ENCODE peak calls at places on chromosome 13, in six cellular contexts. E is breast epithelium, J is testis, Q is K562, X is body of pancreas, V is ovary. R is an unnamed sample.

GRCh38 chr13:50156140-50156539 is 140.9 kb downstream of the KCNRG start:
- DNase-seq in E (no peak), J (no peak), Q (no peak), X (no peak), V (no peak), R (no peak)

GRCh38 chr13:78160793-78161192 is 242.2 kb upstream of the EDNRB start:
- DNase-seq in E (no peak), J (no peak), Q (no peak), X (no peak), V (no peak), R (no peak)

GRCh38 chr13:72293206-72293605 is 426.2 kb upstream of the DACH1 start:
- DNase-seq in E (no peak), J (no peak), Q (no peak), X (no peak), V (no peak), R (no peak)

GRCh38 chr13:24983094-24983493 is 112.8 kb upstream of the PABPC3 start:
- DNase-seq in E (no peak), J (no peak), Q (no peak), X (no peak), V (no peak), R (no peak)

GRCh38 chr13:36362251-36362650 is 16.1 kb upstream of the SPART start:
- DNase-seq in E (no peak), J (no peak), Q (no peak), X (no peak), V (no peak), R (no peak)

GRCh38 chr13:25848822-25849740 is 202.7 kb downstream of the SHISA2 start:
- DNase-seq in E (no peak), J (no peak), Q (no peak), X (no peak), V (no peak), R (no peak)

GRCh38 chr13:70390064-70390463 is 281.8 kb upstream of the KLHL1 start:
- DNase-seq in E (no peak), J (no peak), Q (no peak), X (no peak), V (no peak), R (no peak)

GRCh38 chr13:52779028-52779612 is 39.5 kb upstream of the CNMD start:
- DNase-seq in E (no peak), J (no peak), Q (no peak), X (no peak), V (no peak), R (no peak)

GRCh38 chr13:48493076-48493765 is 39.7 kb downstream of the RCBTB2 start:
- DNase-seq in E (no peak), J (no peak), Q (no peak), X (no peak), V (no peak), R (peak)

GRCh38 chr13:45826741-45827140 is 24.8 kb downstream of the SIAH3 start:
- DNase-seq in E (no peak), J (no peak), Q (no peak), X (no peak), V (no peak), R (no peak)

GRCh38 chr13:20441879-20442278 is 83.8 kb downstream of the CRYL1 start:
- DNase-seq in E (no peak), J (peak), Q (no peak), X (no peak), V (no peak), R (no peak)

GRCh38 chr13:91313103-91313502 is 34.4 kb upstream of the MIR17HG start:
- DNase-seq in E (no peak), J (peak), Q (peak), X (no peak), V (no peak), R (peak)

GRCh38 chr13:28729541-28729940 is 10.8 kb upstream of the SLC46A3 start:
- DNase-seq in E (no peak), J (no peak), Q (no peak), X (no peak), V (no peak), R (no peak)

GRCh38 chr13:106336663-106337062 is 198.8 kb downstream of the EFNB2 start:
- DNase-seq in E (no peak), J (no peak), Q (no peak), X (no peak), V (no peak), R (no peak)

GRCh38 chr13:80873589-80873988 is 532.7 kb upstream of the SPRY2 start:
- DNase-seq in E (no peak), J (no peak), Q (no peak), X (no peak), V (no peak), R (no peak)

GRCh38 chr13:98900442-98900841 is 77.4 kb downstream of the DOCK9 start:
- DNase-seq in E (no peak), J (no peak), Q (no peak), X (no peak), V (no peak), R (no peak)

GRCh38 chr13:63367522-63368198 is 1952.0 kb upstream of the PCDH20 start:
- DNase-seq in E (no peak), J (no peak), Q (no peak), X (no peak), V (no peak), R (no peak)

GRCh38 chr13:23751195-23751594 is 138.0 kb downstream of the MIPEP start:
- DNase-seq in E (no peak), J (no peak), Q (no peak), X (no peak), V (no peak), R (no peak)

GRCh38 chr13:44899967-44900366 is 89.3 kb downstream of the NUFIP1 start:
- DNase-seq in E (no peak), J (no peak), Q (no peak), X (no peak), V (no peak), R (no peak)

GRCh38 chr13:25171517-25172302 is at the start of gene AMER2:
- DNase-seq in E (no peak), J (peak), Q (no peak), X (peak), V (no peak), R (no peak)

GRCh38 chr13:61954092-61954491 is 538.4 kb upstream of the PCDH20 start:
- DNase-seq in E (no peak), J (no peak), Q (no peak), X (no peak), V (no peak), R (peak)

GRCh38 chr13:107170270-107170931 is 602.5 kb upstream of the ARGLU1 start:
- DNase-seq in E (no peak), J (no peak), Q (no peak), X (no peak), V (no peak), R (no peak)

GRCh38 chr13:77521595-77522367 is 13.7 kb upstream of the SCEL start:
- DNase-seq in E (no peak), J (no peak), Q (no peak), X (no peak), V (no peak), R (no peak)

GRCh38 chr13:59461411-59461810 is 702.3 kb downstream of the DIAPH3 start:
- DNase-seq in E (no peak), J (no peak), Q (peak), X (no peak), V (no peak), R (peak)

GRCh38 chr13:98215508-98215907 is 38.4 kb upstream of the RNF113B start:
- DNase-seq in E (no peak), J (no peak), Q (no peak), X (no peak), V (no peak), R (no peak)

GRCh38 chr13:62704795-62705329 is 1289.2 kb upstream of the PCDH20 start:
- DNase-seq in E (no peak), J (no peak), Q (no peak), X (no peak), V (no peak), R (no peak)

GRCh38 chr13:107715496-107715895 is 499.8 kb downstream of the LIG4 start:
- DNase-seq in E (no peak), J (no peak), Q (no peak), X (no peak), V (no peak), R (no peak)

GRCh38 chr13:44116562-44117315 is 237.0 kb downstream of the LACC1 start:
- DNase-seq in E (no peak), J (no peak), Q (no peak), X (no peak), V (no peak), R (peak)

GRCh38 chr13:97435794-97436193 is 1.8 kb downstream of the RAP2A start:
- DNase-seq in E (no peak), J (no peak), Q (no peak), X (no peak), V (no peak), R (peak)

GRCh38 chr13:109199280-109199679 is 569.9 kb downstream of the MYO16 start:
- DNase-seq in E (no peak), J (no peak), Q (no peak), X (no peak), V (no peak), R (no peak)

GRCh38 chr13:106398289-106398688 is 137.2 kb downstream of the EFNB2 start:
- DNase-seq in E (no peak), J (no peak), Q (no peak), X (no peak), V (no peak), R (no peak)

GRCh38 chr13:98452851-98453250 is 124.1 kb downstream of the STK24 start:
- DNase-seq in E (no peak), J (no peak), Q (no peak), X (no peak), V (no peak), R (no peak)

GRCh38 chr13:93227280-93227905 is 786 bp downstream of the GPC6 start:
- DNase-seq in E (no peak), J (peak), Q (peak), X (no peak), V (peak), R (no peak)

GRCh38 chr13:44660050-44660449 is 83.9 kb upstream of the TSC22D1 start:
- DNase-seq in E (no peak), J (no peak), Q (no peak), X (no peak), V (no peak), R (no peak)

GRCh38 chr13:47146136-47146535 is 249.3 kb upstream of the HTR2A start:
- DNase-seq in E (no peak), J (no peak), Q (no peak), X (no peak), V (no peak), R (no peak)

GRCh38 chr13:51557875-51558604 is 26.2 kb upstream of the WDFY2 start:
- DNase-seq in E (no peak), J (no peak), Q (no peak), X (no peak), V (no peak), R (no peak)

GRCh38 chr13:114061746-114062145 is 70.7 kb downstream of the RASA3 start:
- DNase-seq in E (no peak), J (no peak), Q (no peak), X (no peak), V (no peak), R (no peak)

GRCh38 chr13:114061047-114061446 is 71.4 kb downstream of the RASA3 start:
- DNase-seq in E (no peak), J (no peak), Q (no peak), X (no peak), V (no peak), R (no peak)

GRCh38 chr13:114063545-114064515 is 68.6 kb downstream of the RASA3 start:
- DNase-seq in E (no peak), J (no peak), Q (peak), X (peak), V (peak), R (no peak)

GRCh38 chr13:114062341-114062740 is 70.1 kb downstream of the RASA3 start:
- DNase-seq in E (no peak), J (no peak), Q (no peak), X (no peak), V (no peak), R (no peak)

GRCh38 chr13:114062754-114063153 is 69.7 kb downstream of the RASA3 start:
- DNase-seq in E (no peak), J (no peak), Q (no peak), X (no peak), V (no peak), R (no peak)
- TF ChIP-seq POLR2A in E (no peak), J (no peak), Q (no peak), X (no peak), V (no peak), R (no peak)

DNA sequence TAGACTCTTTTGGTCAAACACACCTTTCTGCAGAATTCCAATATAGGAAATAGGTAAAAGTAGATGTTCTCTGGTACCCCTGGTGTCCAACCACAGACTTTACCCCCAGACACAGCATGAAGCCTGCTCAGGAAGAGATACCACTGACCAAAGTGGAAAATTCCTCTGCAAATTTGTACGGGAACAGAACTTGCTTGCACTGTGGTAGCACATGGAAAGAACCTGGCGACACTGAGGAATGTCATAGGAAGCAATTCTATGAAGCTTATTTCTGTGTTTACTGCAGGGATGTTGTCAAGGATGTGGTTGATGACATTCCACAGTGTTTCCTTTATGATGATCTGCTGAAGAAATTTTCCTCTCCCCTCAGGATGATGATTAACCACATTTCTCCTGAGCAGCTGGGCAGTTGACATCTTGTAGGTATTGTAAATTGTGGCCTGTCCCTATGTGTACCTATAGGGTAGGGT is 48.9 kb upstream of the TNFSF11 start:
- DNase-seq in E (no peak), J (no peak), Q (no peak), X (no peak), V (no peak), R (no peak)
- TF ChIP-seq POLR2A in E (no peak), J (no peak), Q (no peak), X (no peak), V (no peak), R (no peak)

GRCh38 chr13:30690282-30691188 is 44.8 kb upstream of the ALOX5AP start:
- DNase-seq in E (no peak), J (peak), Q (no peak), X (peak), V (peak), R (peak)
- TF ChIP-seq POLR2A in E (no peak), J (no peak), Q (no peak), X (no peak), V (no peak), R (no peak)

DNA sequence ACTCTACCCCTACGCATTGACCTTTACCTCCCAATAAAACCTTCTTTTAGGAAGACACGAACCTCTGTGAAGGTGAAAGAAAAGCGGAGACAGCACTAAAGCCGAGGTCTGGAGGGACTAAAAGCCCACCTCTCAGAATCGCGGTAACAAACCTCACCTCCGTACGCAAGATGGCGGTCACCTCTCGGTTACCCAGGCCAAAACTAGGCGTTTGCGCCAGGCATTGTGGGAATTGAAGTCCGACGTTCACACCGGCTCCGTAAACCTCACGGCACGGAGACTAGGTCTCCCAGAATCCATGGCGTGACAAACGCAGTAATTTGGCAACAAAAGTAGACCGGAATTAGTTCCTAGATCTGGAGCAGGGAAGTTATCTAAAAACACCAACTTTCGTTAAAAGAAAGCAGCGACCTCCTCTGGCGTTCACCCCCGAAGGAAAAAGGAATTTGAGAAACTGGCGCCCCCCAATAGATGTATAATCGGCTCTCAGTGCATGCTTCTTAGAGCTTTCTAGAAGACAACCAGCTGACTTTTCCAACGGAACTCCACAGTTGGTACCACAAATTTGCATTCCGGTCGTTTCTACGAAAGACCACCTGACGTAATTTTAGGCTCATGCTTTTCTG is at the start of gene N4BP2L2:
- DNase-seq in E (peak), J (peak), Q (peak), X (peak), V (peak), R (peak)
- TF ChIP-seq POLR2A in E (peak), J (no peak), Q (peak), X (peak), V (peak), R (peak)

GRCh38 chr13:112712451-112712881 is 22.6 kb downstream of the ATP11A start:
- DNase-seq in E (no peak), J (no peak), Q (no peak), X (no peak), V (no peak), R (peak)

GRCh38 chr13:112710855-112711527 is 21.2 kb downstream of the ATP11A start:
- DNase-seq in E (no peak), J (no peak), Q (no peak), X (no peak), V (peak), R (no peak)

GRCh38 chr13:112713517-112714253 is 23.8 kb downstream of the ATP11A start:
- DNase-seq in E (no peak), J (peak), Q (no peak), X (no peak), V (no peak), R (peak)

GRCh38 chr13:112709825-112710783 is 20.3 kb downstream of the ATP11A start:
- DNase-seq in E (no peak), J (no peak), Q (no peak), X (peak), V (no peak), R (peak)

GRCh38 chr13:112711528-112712265 is 21.9 kb downstream of the ATP11A start:
- DNase-seq in E (peak), J (peak), Q (peak), X (peak), V (peak), R (peak)
- TF ChIP-seq POLR2A in E (no peak), J (no peak), Q (no peak), X (peak), V (no peak), R (no peak)

DNA sequence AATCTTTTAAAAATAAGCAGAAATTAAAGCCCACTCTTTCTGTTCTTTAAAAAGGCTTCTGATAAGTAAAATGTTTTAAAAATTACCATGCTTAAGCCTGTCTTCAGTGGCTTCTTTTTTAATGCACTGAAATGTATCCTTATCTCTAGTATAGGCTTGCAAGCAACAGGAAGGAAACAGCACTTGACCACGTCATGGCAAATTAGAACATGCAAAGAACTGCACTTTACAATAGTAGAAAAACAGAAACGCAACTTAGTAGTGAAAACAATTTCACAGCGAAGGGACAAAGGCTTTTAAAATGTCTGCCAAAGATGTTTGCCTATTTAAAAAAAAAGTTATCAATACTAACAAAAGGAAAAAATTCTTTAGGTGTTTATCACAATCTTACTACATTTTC is 36.3 kb downstream of the ELF1 start:
- DNase-seq in E (no peak), J (peak), Q (peak), X (no peak), V (no peak), R (peak)
- TF ChIP-seq POLR2A in E (no peak), J (no peak), Q (no peak), X (peak), V (peak), R (peak)

DNA sequence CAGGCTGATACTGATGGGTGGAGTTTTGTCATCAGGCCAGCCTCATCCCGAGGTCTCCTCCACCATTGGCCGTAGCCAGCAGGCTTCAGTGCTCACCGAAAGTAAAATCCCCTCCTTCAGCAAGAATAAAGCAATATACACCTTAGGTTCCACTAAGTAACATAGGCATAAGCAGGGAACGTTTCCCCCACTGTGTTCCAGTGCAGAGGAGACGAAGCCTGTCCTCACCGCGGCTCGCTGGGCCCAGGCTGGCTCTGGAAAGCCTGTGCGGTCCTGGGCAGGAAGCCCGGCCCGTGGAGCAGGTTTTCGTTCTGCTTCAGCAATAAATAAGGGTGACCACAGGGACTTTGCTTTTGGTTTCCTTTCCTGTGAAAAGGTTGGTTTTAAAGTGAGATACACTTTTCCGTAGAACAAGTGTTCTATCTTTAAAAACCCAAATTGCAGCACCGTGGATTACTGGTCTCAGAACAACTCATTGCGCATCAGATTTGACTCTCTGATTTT is 16.3 kb upstream of the TEX29 start:
- DNase-seq in E (no peak), J (no peak), Q (no peak), X (no peak), V (no peak), R (no peak)
- TF ChIP-seq POLR2A in E (no peak), J (no peak), Q (no peak), X (no peak), V (no peak), R (no peak)

DNA sequence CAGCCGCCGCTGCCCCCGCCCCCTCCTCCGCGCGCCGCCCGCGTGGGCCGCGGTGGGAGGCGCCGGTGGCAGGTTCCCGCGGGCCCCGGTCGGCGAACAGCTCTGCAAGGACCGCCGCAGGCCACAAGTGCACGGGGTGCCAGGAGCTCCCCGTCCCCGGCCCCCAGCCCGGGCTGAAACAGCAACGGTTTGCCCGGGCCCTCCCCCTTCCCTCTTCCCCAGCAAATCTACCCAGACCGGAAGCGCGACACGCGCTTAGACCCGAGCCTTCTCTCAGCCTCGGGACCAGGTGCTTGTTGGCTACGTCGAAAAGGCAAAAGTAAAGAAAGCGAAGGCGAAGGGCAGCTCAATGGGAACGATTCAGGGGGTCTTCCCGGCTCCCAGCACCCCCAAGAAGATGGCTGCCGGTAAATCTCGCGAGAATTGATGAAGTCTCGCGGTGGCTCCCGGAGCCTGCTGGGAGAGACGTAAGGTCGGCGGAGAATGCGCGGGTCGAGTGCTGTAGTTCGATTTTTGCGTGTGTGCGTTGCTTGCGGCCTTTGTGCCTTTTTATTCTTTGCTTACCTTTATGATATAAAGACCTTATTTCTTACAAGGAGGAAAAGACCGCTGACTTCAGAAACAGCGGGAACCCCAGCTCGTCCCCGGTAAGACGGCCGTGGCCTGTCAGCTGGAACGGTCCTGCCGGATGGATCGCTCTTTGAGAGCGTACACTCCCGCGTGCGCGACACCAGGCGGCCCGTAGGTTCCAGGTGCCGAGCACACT is at the start of gene RBM26:
- DNase-seq in E (peak), J (peak), Q (peak), X (peak), V (peak), R (peak)
- TF ChIP-seq POLR2A in E (peak), J (peak), Q (peak), X (peak), V (peak), R (peak)